ENCODE peak calls at places on chromosomes 2 and 18, in eight cellular contexts. M is IMR-90, U is fibroblast of lung, G is pancreas, N is ovary, W is stomach, B is WERI-Rb-1, S is right atrium auricular region. Z is an unnamed sample.

GRCh38 chr2:79985145-79985544 is 319.4 kb downstream of the LRRTM1 start:
- DNase-seq in G (no peak), W (no peak), N (no peak), S (no peak), U (no peak), M (no peak), B (no peak), Z (no peak)

GRCh38 chr2:94986392-94986963 is 39.0 kb upstream of the MAL start:
- DNase-seq in B (peak; percentile 70), N (no peak), W (peak; percentile 70), S (peak; percentile 57), G (peak; percentile 29), M (peak; percentile 70), U (peak; percentile 56), Z (peak; percentile 54)

GRCh38 chr18:8988262-8988871 is 114.1 kb upstream of the NDUFV2 start:
- DNase-seq in N (peak; percentile 49), W (peak; percentile 59), M (peak; percentile 69), U (peak; percentile 59), G (peak; percentile 50), B (peak; percentile 81), S (no peak), Z (peak; percentile 64)

GRCh38 chr2:120709608-120710041 is 26.0 kb upstream of the GLI2 start:
- DNase-seq in N (no peak), B (no peak), M (no peak), W (no peak), S (no peak), U (no peak), G (no peak), Z (no peak)

GRCh38 chr18:11147962-11148654 is 1.3 kb downstream of the PIEZO2 start:
- DNase-seq in W (no peak), M (no peak), G (no peak), N (no peak), S (no peak), B (no peak), U (no peak), Z (no peak)

GRCh38 chr2:209425082-209426071 is 1.5 kb downstream of the MAP2 start:
- DNase-seq in U (peak; percentile 51), W (no peak), G (peak; percentile 43), S (no peak), B (peak; percentile 25), N (no peak), M (peak; percentile 41), Z (peak; percentile 75)

GRCh38 chr2:214695789-214696188 is 113.7 kb downstream of the BARD1 start:
- DNase-seq in B (no peak), M (peak; percentile 42), U (peak; percentile 18), G (no peak), S (no peak), W (no peak), N (no peak), Z (peak; percentile 27)

GRCh38 chr2:241011751-241012510 is 13.5 kb downstream of the SNED1 start:
- DNase-seq in M (no peak), N (no peak), G (peak; percentile 10), B (no peak), W (peak; percentile 15), U (no peak), S (peak; percentile 50), Z (no peak)

GRCh38 chr2:57776916-57777315 is 269.7 kb upstream of the VRK2 start:
- DNase-seq in S (no peak), B (no peak), M (no peak), N (no peak), W (no peak), G (no peak), U (no peak), Z (no peak)

GRCh38 chr18:111292-112014 is 46.9 kb upstream of the USP14 start:
- DNase-seq in N (peak; percentile 83), G (peak; percentile 69), U (peak; percentile 40), M (peak; percentile 40), S (no peak), B (peak; percentile 85), W (peak; percentile 75), Z (peak; percentile 81)

GRCh38 chr2:86352932-86353345 is 15.5 kb upstream of the REEP1 start:
- DNase-seq in M (no peak), W (no peak), U (no peak), G (peak; percentile 30), S (no peak), B (no peak), N (no peak), Z (no peak)

GRCh38 chr2:73890301-73891092 is 2.3 kb upstream of the ACTG2 start:
- DNase-seq in U (peak; percentile 15), W (no peak), M (peak; percentile 67), B (no peak), G (no peak), S (no peak), N (no peak), Z (no peak)

GRCh38 chr2:44063007-44063406 is 67.2 kb upstream of the LRPPRC start:
- DNase-seq in W (no peak), M (no peak), N (no peak), U (no peak), S (no peak), G (peak; percentile 21), B (no peak), Z (no peak)

GRCh38 chr2:109460553-109461324 is 153.0 kb downstream of the SEPTIN10 start:
- DNase-seq in B (peak; percentile 0), U (peak; percentile 37), G (no peak), N (no peak), W (no peak), S (no peak), M (no peak), Z (peak; percentile 48)

GRCh38 chr2:172704072-172704936 is 31.3 kb upstream of the RAPGEF4 start:
- DNase-seq in U (no peak), N (no peak), S (no peak), M (peak; percentile 51), W (no peak), B (no peak), G (no peak), Z (peak; percentile 40)

GRCh38 chr18:41462946-41463345 is 492.1 kb upstream of the PIK3C3 start:
- DNase-seq in G (no peak), S (no peak), B (no peak), M (no peak), U (no peak), W (no peak), N (no peak), Z (peak; percentile 15)

GRCh38 chr2:84888401-84889276 is 7.8 kb upstream of the TRABD2A start:
- DNase-seq in S (peak; percentile 59), U (peak; percentile 80), G (no peak), M (peak; percentile 83), B (no peak), N (no peak), W (no peak), Z (peak; percentile 34)

GRCh38 chr2:71563872-71564271 is 110.5 kb downstream of the DYSF start:
- DNase-seq in B (no peak), S (no peak), N (no peak), M (no peak), G (no peak), U (peak; percentile 10), W (no peak), Z (no peak)

GRCh38 chr2:48092846-48093498 is 186.7 kb upstream of the FBXO11 start:
- DNase-seq in G (no peak), W (no peak), B (no peak), N (no peak), U (peak; percentile 31), S (no peak), M (peak; percentile 57), Z (no peak)

GRCh38 chr18:37524546-37525301 is 40.9 kb downstream of the CELF4 start:
- DNase-seq in B (no peak), U (no peak), N (no peak), S (no peak), W (no peak), G (no peak), M (no peak), Z (no peak)

GRCh38 chr18:37529863-37530262 is 35.7 kb downstream of the CELF4 start:
- DNase-seq in W (no peak), N (no peak), G (no peak), B (no peak), M (no peak), S (no peak), U (no peak), Z (no peak)

GRCh38 chr18:37532917-37533316 is 32.7 kb downstream of the CELF4 start:
- DNase-seq in N (no peak), G (no peak), S (no peak), B (no peak), W (no peak), U (no peak), M (no peak), Z (no peak)

GRCh38 chr18:37525302-37525585 is 40.4 kb downstream of the CELF4 start:
- DNase-seq in S (no peak), M (no peak), W (no peak), G (no peak), B (no peak), U (no peak), N (no peak), Z (no peak)

GRCh38 chr18:37529296-37529695 is 36.3 kb downstream of the CELF4 start:
- DNase-seq in N (no peak), S (no peak), G (no peak), M (no peak), B (no peak), U (no peak), W (no peak), Z (no peak)
- H3K27me3 ChIP-seq in N (no peaks in the 10 kb centered on the region), S (peaks cover 5% of the 10 kb centered on the region), G (no peaks in the 10 kb centered on the region), M (peaks cover 16% of the 10 kb centered on the region), B (no peaks in the 10 kb centered on the region), U (peaks cover 3% of the 10 kb centered on the region), W (peaks cover 96% of the 10 kb centered on the region), Z (peaks cover 13% of the 10 kb centered on the region)

GRCh38 chr18:59279722-59280121 is 6.5 kb upstream of the RAX start:
- DNase-seq in G (no peak), N (no peak), B (peak; percentile 94), M (no peak), W (no peak), U (no peak), S (no peak), Z (no peak)
- H3K27me3 ChIP-seq in G (peaks cover 3% of the 10 kb centered on the region), N (no peaks in the 10 kb centered on the region), B (no peaks in the 10 kb centered on the region), M (peaks cover 72% of the 10 kb centered on the region), W (peaks cover 100% of the 10 kb centered on the region), U (peaks cover 29% of the 10 kb centered on the region), S (peaks cover 6% of the 10 kb centered on the region), Z (peaks cover 14% of the 10 kb centered on the region)

DNA sequence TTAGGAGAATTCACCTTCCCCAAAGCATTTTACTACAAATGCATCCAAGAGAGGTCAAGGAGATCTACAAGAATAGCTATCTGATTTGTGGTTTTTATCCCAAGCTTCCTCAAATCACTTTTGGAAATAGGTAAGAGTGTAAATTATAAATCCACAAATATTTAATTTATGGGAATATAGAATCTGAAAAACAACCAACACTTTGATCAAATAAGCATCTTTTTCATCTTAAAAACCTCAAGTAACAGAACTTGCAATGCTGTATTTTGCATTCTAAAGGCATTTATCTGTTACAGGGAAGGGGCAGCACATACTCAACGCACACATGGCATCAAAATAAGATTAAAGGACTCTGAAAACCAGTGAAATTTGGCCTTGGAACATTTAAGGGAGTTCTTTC is 1.9 kb downstream of the ZNF385B start:
- DNase-seq in W (no peak), B (no peak), U (no peak), N (no peak), M (no peak), G (no peak), S (no peak), Z (no peak)
- H3K27me3 ChIP-seq in W (peaks cover 38% of the 10 kb centered on the region), B (no peaks in the 10 kb centered on the region), U (peaks cover 17% of the 10 kb centered on the region), N (no peaks in the 10 kb centered on the region), M (peaks cover 49% of the 10 kb centered on the region), G (no peaks in the 10 kb centered on the region), S (no peaks in the 10 kb centered on the region), Z (peaks cover 21% of the 10 kb centered on the region)

DNA sequence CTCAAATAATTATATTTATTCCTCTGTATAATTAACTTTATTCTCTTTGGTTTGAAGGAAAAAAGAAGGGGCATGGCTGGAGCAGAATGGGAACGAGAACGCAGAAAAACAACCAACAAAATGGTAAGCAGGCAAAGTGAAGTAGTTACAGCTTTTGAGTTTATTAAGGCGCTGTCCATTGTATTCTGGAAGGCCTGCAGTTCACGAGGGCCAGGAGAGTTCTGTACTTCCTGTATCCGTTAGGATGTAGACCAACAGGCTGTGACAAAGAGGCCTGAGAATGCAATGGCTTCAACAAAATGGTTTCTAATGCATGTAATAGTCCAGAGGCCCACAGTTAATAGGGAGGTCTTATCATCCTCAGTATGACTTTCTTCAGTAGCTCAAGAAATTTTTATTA is 32.5 kb upstream of the SP100 start:
- DNase-seq in W (no peak), G (no peak), U (no peak), M (no peak), S (no peak), N (no peak), B (no peak), Z (no peak)
- H3K27me3 ChIP-seq in W (no peaks in the 10 kb centered on the region), G (no peaks in the 10 kb centered on the region), U (no peaks in the 10 kb centered on the region), M (no peaks in the 10 kb centered on the region), S (no peaks in the 10 kb centered on the region), N (no peaks in the 10 kb centered on the region), B (peaks cover 46% of the 10 kb centered on the region), Z (no peaks in the 10 kb centered on the region)

Z was measured in bronchial epithelial cell.